ENCODE peak calls at places on chromosome 4, in six cellular contexts. Q, C, J, B, X and H are unnamed samples.

GRCh38 chr4:6938758-6939201 is 29.2 kb downstream of the TBC1D14 start:
- DNase-seq in B (no peak), X (no peak), Q (no peak), J (peak), C (no peak), H (no peak)

GRCh38 chr4:94889961-94890360 is 132.2 kb downstream of the BMPR1B start:
- DNase-seq in B (no peak), Q (no peak), C (no peak), J (no peak), X (no peak), H (no peak)

GRCh38 chr4:38856524-38857337 is at the start of gene TLR6:
- DNase-seq in J (peak), B (peak), Q (no peak), C (peak), X (no peak), H (peak)

GRCh38 chr4:173990879-173991231 is 292.6 kb downstream of the FBXO8 start:
- DNase-seq in B (no peak), C (no peak), J (no peak), Q (no peak), X (no peak), H (no peak)

GRCh38 chr4:15738877-15739276 is 36.0 kb downstream of the BST1 start:
- DNase-seq in C (no peak), X (no peak), B (no peak), J (no peak), Q (no peak), H (no peak)

GRCh38 chr4:40206421-40206820 is 9.6 kb downstream of the RHOH start:
- DNase-seq in Q (no peak), C (no peak), X (no peak), J (no peak), B (no peak), H (no peak)

GRCh38 chr4:72473434-72473900 is 95.6 kb downstream of the ADAMTS3 start:
- DNase-seq in Q (no peak), B (no peak), C (no peak), J (no peak), X (peak), H (no peak)

GRCh38 chr4:74181225-74181624 is 23.3 kb downstream of the MTHFD2L start:
- DNase-seq in C (no peak), Q (no peak), J (no peak), B (no peak), X (no peak), H (no peak)

GRCh38 chr4:5750052-5750950 is 39.3 kb downstream of the EVC start:
- DNase-seq in X (no peak), J (peak), B (no peak), C (no peak), Q (no peak), H (no peak)